ENCODE peak calls at places on chromosomes 6 and 20, in seven cellular contexts. Q is hepatocyte, K is IMR-90, L is fibroblast of lung, B is MM.1S, H is H9, F is PC-9. A is an unnamed sample.

GRCh38 chr20:7776148-7776547 is 164.1 kb downstream of the HAO1 start:
- DNase-seq in K (no peak), F (no peak), L (no peak), B (no peak), H (no peak), Q (no peak), A (no peak)

GRCh38 chr6:141309295-141309694 is 823.4 kb upstream of the GJE1 start:
- DNase-seq in H (no peak), F (no peak), Q (no peak), B (no peak), K (no peak), L (peak), A (no peak)

GRCh38 chr6:54899986-54900385 is 53.4 kb downstream of the FAM83B start:
- DNase-seq in L (no peak), Q (no peak), F (no peak), K (no peak), B (no peak), H (no peak), A (no peak)

GRCh38 chr20:57381596-57382503 is 9.3 kb upstream of the RBM38 start:
- DNase-seq in L (peak), B (peak), F (peak), H (peak), Q (peak), K (peak), A (peak)

GRCh38 chr20:62117658-62118057 is 4.6 kb upstream of the LSM14B start:
- DNase-seq in L (no peak), F (no peak), H (no peak), K (no peak), Q (no peak), B (peak), A (peak)

GRCh38 chr6:40077315-40077714 is 143.1 kb upstream of the MOCS1 start:
- DNase-seq in H (no peak), Q (no peak), L (no peak), K (no peak), B (no peak), F (no peak), A (no peak)

GRCh38 chr20:11376406-11376805 is 541.3 kb upstream of the BTBD3 start:
- DNase-seq in K (peak), B (no peak), Q (no peak), F (no peak), H (no peak), L (peak), A (no peak)

GRCh38 chr6:106508836-106509235 is 120.5 kb downstream of the RTN4IP1 start:
- DNase-seq in H (no peak), F (no peak), L (peak), B (no peak), Q (no peak), K (peak), A (no peak)

GRCh38 chr6:121780325-121781313 is 345.2 kb downstream of the GJA1 start:
- DNase-seq in Q (peak), K (peak), L (peak), B (no peak), H (no peak), F (no peak), A (peak)

GRCh38 chr20:57553376-57554018 is 7.4 kb upstream of the PCK1 start:
- DNase-seq in H (no peak), Q (no peak), B (no peak), L (no peak), F (no peak), K (no peak), A (no peak)

GRCh38 chr6:131992557-131992956 is 41.4 kb upstream of the CCN2 start:
- DNase-seq in F (no peak), L (no peak), Q (no peak), H (no peak), B (no peak), K (no peak), A (no peak)

GRCh38 chr6:131761061-131761761 is 46.6 kb upstream of the ENPP1 start:
- DNase-seq in Q (no peak), L (peak), K (peak), H (no peak), F (no peak), B (no peak), A (peak)

GRCh38 chr6:119672725-119673124 is 323.2 kb upstream of the MAN1A1 start:
- DNase-seq in L (no peak), F (no peak), B (no peak), Q (no peak), K (no peak), H (peak), A (no peak)

GRCh38 chr6:45595010-45595851 is 217.5 kb upstream of the SUPT3H start:
- DNase-seq in B (no peak), K (no peak), F (no peak), L (no peak), H (no peak), Q (no peak), A (no peak)

GRCh38 chr20:19588731-19589130 is 169.3 kb upstream of the RIN2 start:
- DNase-seq in K (no peak), Q (peak), F (no peak), L (no peak), H (no peak), B (peak), A (no peak)

GRCh38 chr6:81553246-81553645 is 199.2 kb downstream of the TENT5A start:
- DNase-seq in L (peak), B (no peak), H (no peak), K (peak), Q (no peak), F (no peak), A (peak)

GRCh38 chr20:19735446-19735845 is 22.6 kb upstream of the RIN2 start:
- DNase-seq in F (peak), Q (peak), B (no peak), H (peak), L (peak), K (peak), A (peak)

GRCh38 chr6:37209461-37210205 is 39.7 kb downstream of the PIM1 start:
- DNase-seq in K (no peak), L (no peak), Q (no peak), B (no peak), H (no peak), F (no peak), A (no peak)

GRCh38 chr6:22783921-22784320 is 214.6 kb downstream of the HDGFL1 start:
- DNase-seq in L (peak), B (no peak), K (peak), F (no peak), H (no peak), Q (no peak), A (no peak)

GRCh38 chr6:85390775-85391174 is 59.1 kb upstream of the NT5E start:
- DNase-seq in H (no peak), K (peak), L (peak), B (no peak), Q (no peak), F (no peak), A (no peak)

GRCh38 chr6:13307508-13307995 is 20.8 kb downstream of the TBC1D7 start:
- DNase-seq in F (peak), L (peak), Q (no peak), B (no peak), H (no peak), K (peak), A (peak)

GRCh38 chr6:22421187-22421586 is 124.4 kb upstream of the PRL start:
- DNase-seq in L (no peak), H (no peak), Q (no peak), B (no peak), F (peak), K (no peak), A (peak)

GRCh38 chr6:135675862-135676261 is 175.6 kb upstream of the PDE7B start:
- DNase-seq in H (peak), F (no peak), B (peak), L (peak), Q (peak), K (peak), A (no peak)

GRCh38 chr20:50041238-50041915 is 58.6 kb downstream of the SNAI1 start:
- DNase-seq in H (no peak), F (no peak), K (no peak), Q (no peak), L (no peak), B (peak), A (no peak)

GRCh38 chr6:158031445-158032353 is 50.0 kb downstream of the SYNJ2 start:
- DNase-seq in K (peak), L (peak), B (no peak), Q (peak), F (peak), H (no peak), A (peak)

GRCh38 chr20:37920270-37920669 is 17.3 kb downstream of the VSTM2L start:
- DNase-seq in Q (no peak), K (no peak), H (no peak), L (no peak), B (no peak), F (no peak), A (no peak)

GRCh38 chr20:60407011-60407771 is 449.0 kb downstream of the CDH26 start:
- DNase-seq in F (no peak), H (no peak), Q (no peak), L (no peak), K (no peak), B (no peak), A (no peak)

GRCh38 chr6:13848553-13849150 is 34.3 kb upstream of the MCUR1 start:
- DNase-seq in F (no peak), B (no peak), K (peak), L (peak), H (peak), Q (no peak), A (no peak)

GRCh38 chr20:24743641-24744040 is 205.4 kb upstream of the CST7 start:
- DNase-seq in K (no peak), Q (no peak), L (no peak), B (no peak), H (peak), F (no peak), A (no peak)

GRCh38 chr20:10557685-10558084 is 116.1 kb downstream of the JAG1 start:
- DNase-seq in Q (no peak), L (no peak), B (no peak), K (no peak), F (no peak), H (peak), A (no peak)

GRCh38 chr6:122610690-122611455 is 668 bp downstream of the PKIB start:
- DNase-seq in F (peak), H (peak), K (no peak), L (peak), B (peak), Q (peak), A (peak)

GRCh38 chr6:33827546-33828451 is 24.0 kb upstream of the MLN start:
- DNase-seq in L (no peak), B (no peak), K (peak), Q (no peak), H (no peak), F (no peak), A (peak)

GRCh38 chr6:80250391-80250997 is 144.0 kb downstream of the BCKDHB start:
- DNase-seq in K (peak), H (no peak), L (no peak), B (no peak), Q (no peak), F (no peak), A (no peak)

GRCh38 chr6:112983741-112984221 is 636.7 kb downstream of the RFPL4B start:
- DNase-seq in H (no peak), B (no peak), Q (peak), F (peak), L (peak), K (peak), A (no peak)

GRCh38 chr6:6736753-6737654 is 148.5 kb downstream of the LY86 start:
- DNase-seq in L (peak), F (no peak), K (no peak), Q (peak), H (peak), B (no peak), A (peak)

GRCh38 chr20:8718214-8718613 is 350.7 kb upstream of the PLCB4 start:
- DNase-seq in B (no peak), F (no peak), H (no peak), K (no peak), L (no peak), Q (no peak), A (peak)

GRCh38 chr20:58580493-58580835 is 65.3 kb upstream of the APCDD1L start:
- DNase-seq in K (no peak), Q (no peak), B (no peak), F (no peak), L (no peak), H (no peak), A (no peak)

GRCh38 chr20:58583586-58583985 is 67.5 kb upstream of the STX16 start:
- DNase-seq in H (no peak), F (no peak), L (no peak), K (no peak), Q (no peak), B (no peak), A (peak)

GRCh38 chr20:58584881-58585752 is 66.0 kb upstream of the STX16 start:
- DNase-seq in F (no peak), B (no peak), Q (no peak), L (peak), K (peak), H (no peak), A (peak)

GRCh38 chr20:58584051-58584824 is 66.8 kb upstream of the STX16 start:
- DNase-seq in K (no peak), Q (no peak), F (no peak), H (no peak), L (no peak), B (no peak), A (no peak)

DNA sequence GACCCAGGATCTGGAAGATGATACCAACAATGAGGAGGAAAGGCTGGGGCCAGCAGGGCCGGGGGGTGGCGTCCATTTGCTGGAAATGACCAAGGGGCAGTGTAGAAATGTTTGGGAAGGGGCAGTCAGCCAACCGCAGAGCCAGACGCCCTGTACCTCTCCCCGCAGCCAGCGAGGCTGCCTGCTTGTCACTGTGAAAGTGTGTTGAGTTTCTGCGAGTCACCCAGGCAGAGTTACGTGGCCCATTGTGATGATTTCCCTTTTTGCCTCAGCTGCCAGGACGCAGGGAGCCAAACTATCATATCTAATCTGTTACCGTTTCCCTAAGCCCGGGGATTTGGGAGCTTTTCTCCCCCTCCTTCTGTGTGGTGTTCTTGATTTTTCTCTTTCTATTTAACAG is 67.9 kb upstream of the APCDD1L start:
- DNase-seq in H (no peak), F (no peak), Q (no peak), B (no peak), K (peak), L (no peak), A (peak)
- H2AFZ ChIP-seq in H (no peak), F (no peak), Q (no peak), B (no peak), K (no peak), L (no peak), A (peak)

DNA sequence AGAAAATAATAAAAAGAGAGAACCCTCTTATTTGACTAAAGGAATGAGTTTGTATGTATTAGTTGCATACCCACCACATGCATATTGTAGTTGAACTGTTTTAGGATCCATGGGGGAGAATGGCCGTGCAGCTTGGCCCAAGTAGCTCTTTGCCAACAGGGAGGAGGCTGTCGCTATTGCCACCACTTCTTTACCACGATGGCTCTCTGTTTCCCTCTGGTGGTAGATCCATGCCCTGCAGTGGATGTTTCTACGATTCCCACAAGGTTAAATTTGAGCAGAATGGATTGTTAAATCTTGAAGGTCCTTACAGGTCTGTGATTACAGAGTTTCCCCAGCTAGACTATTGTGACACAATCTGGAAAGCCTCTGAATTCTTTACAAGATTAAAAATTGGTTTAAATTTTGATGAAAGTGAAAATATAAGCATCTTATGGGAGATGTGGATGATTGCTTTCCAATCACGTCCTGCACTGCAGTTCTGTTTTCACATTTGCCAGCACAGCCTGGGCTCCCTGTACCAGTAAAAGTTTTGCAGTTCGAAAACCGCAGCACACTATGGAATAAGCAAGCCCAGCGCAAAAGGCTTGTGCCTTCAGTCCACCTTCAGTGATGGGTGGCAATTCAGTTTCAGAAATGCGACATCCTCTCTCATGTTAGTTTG is 34.4 kb upstream of the FNDC1 start:
- DNase-seq in L (peak), F (peak), B (peak), H (peak), Q (peak), K (peak), A (peak)
- H2AFZ ChIP-seq in L (no peak), F (no peak), B (no peak), H (no peak), Q (no peak), K (no peak), A (no peak)

DNA sequence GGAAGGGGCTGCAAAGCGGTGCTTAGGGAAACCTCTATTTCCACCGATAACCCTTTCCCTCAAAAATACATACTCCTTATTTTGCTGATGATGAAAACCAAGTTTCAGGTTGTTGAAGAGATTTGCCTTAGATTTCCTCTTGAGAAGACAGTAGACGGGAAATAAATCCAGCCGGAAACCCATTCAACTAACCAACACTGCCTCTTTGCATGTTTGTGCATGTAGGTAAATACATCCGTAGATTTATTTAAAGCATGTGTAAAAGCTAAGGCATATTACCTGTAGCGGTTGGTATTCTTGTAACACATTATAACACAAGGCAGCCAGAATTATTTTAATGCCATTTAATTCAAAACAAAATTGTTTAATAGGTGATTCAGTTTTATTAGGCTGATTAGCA is 136.3 kb upstream of the SLC22A23 start:
- DNase-seq in L (no peak), F (no peak), Q (no peak), K (no peak), B (no peak), H (no peak), A (no peak)
- H2AFZ ChIP-seq in L (no peak), F (no peak), Q (no peak), K (no peak), B (no peak), H (no peak), A (no peak)

GRCh38 chr6:148544421-148544820 is 201.8 kb downstream of the SASH1 start:
- DNase-seq in H (no peak), B (no peak), K (no peak), F (no peak), Q (no peak), L (no peak), A (no peak)

GRCh38 chr6:148545901-148546300 is 200.9 kb upstream of the UST start:
- DNase-seq in L (no peak), Q (no peak), B (no peak), K (no peak), F (no peak), H (no peak), A (no peak)

GRCh38 chr6:148548749-148549140 is 198.1 kb upstream of the UST start:
- DNase-seq in K (no peak), F (no peak), L (peak), Q (no peak), H (no peak), B (no peak), A (no peak)

GRCh38 chr6:148548065-148548748 is 198.6 kb upstream of the UST start:
- DNase-seq in L (peak), B (no peak), K (peak), H (no peak), Q (no peak), F (no peak), A (no peak)

GRCh38 chr6:148547110-148547509 is 199.7 kb upstream of the UST start:
- DNase-seq in K (no peak), Q (no peak), L (no peak), B (no peak), H (no peak), F (no peak), A (no peak)
- H2AFZ ChIP-seq in K (no peak), Q (no peak), L (no peak), B (no peak), H (no peak), F (no peak), A (no peak)

GRCh38 chr6:43744931-43745727 is 24.9 kb upstream of the VEGFA start:
- DNase-seq in L (no peak), Q (no peak), K (no peak), H (peak), F (no peak), B (no peak), A (no peak)
- H2AFZ ChIP-seq in L (no peak), Q (no peak), K (no peak), H (no peak), F (no peak), B (no peak), A (no peak)

GRCh38 chr6:24107294-24107693 is 18.7 kb upstream of the NRSN1 start:
- DNase-seq in K (no peak), B (no peak), L (no peak), F (no peak), Q (no peak), H (no peak), A (no peak)
- H2AFZ ChIP-seq in K (no peak), B (no peak), L (no peak), F (no peak), Q (no peak), H (no peak), A (no peak)

GRCh38 chr6:20350215-20350614 is 51.5 kb upstream of the E2F3 start:
- DNase-seq in F (no peak), Q (no peak), B (no peak), K (peak), L (peak), H (no peak), A (no peak)
- H2AFZ ChIP-seq in F (no peak), Q (no peak), B (no peak), K (no peak), L (no peak), H (no peak), A (no peak)

DNA sequence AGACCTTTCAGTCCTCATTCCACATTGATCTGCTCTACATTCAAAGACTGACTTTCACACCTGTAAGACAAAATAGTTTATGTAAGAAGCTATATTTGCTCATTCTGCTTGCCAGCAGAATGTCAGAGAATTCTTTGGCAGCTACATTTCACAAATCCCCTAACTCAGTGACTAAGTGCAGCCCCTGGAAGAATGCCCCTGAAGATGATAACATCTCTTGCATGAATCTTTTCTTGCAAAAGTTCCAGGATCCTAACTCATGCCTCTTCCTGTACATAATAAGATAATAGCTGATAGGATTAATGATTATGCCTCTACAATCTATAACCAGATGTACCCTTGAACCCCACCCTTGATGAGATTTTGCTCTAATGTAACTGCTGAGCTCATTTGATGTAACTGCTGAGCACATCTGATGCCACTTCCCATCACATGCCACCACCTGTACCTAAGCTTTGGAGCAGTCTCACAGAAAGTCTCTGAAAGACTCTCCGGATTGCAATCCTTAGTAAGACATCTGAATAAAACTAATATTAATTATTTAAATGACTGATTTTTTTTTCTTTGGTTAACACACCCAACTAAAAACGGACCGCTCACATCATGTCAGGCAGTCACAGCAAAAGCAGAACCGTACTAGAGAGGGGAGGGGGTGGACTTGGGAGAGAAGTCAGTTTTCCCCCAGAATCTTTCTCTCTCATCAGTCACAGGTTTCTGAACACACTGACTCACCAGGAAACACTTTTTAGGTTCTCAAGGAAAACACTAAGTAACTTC is 684 bp upstream of the DNAH8 start:
- DNase-seq in F (no peak), B (no peak), K (no peak), L (no peak), H (no peak), Q (no peak), A (no peak)
- H2AFZ ChIP-seq in F (no peak), B (no peak), K (no peak), L (no peak), H (no peak), Q (no peak), A (no peak)